ENCODE peak calls at places on chromosomes 16 and 17, in four cellular contexts. U is body of pancreas; B is stimulated activated CD4-positive, alpha-beta T cell treated with anti-CD3 and anti-CD28 coated beads, Interleukin-15, amount 100 ng/mL, for 1 hour; G is NCI-H446. D is an unnamed sample.

GRCh38 chr16:85583491-85584181 is 29.5 kb upstream of the GSE1 start:
- DNase-seq in U (no peak), B (no peak), G (peak; percentile 43), D (peak; percentile 82)

GRCh38 chr17:7903154-7904103 is 12.7 kb downstream of the RNF227 start:
- DNase-seq in U (no peak), B (no peak), G (no peak), D (peak; percentile 75)

GRCh38 chr17:35578195-35578928 is at the start of gene PEX12:
- DNase-seq in U (peak; percentile 90), B (peak; percentile 62), G (peak; percentile 90), D (peak; percentile 90)

GRCh38 chr16:55040366-55041086 is 109.9 kb downstream of the IRX5 start:
- DNase-seq in U (no peak), B (no peak), G (no peak), D (no peak)

GRCh38 chr16:54437921-54438320 is 151.3 kb upstream of the IRX3 start:
- DNase-seq in U (no peak), B (no peak), G (no peak), D (no peak)

GRCh38 chr16:2085669-2086068 is 37.9 kb downstream of the TSC2 start:
- DNase-seq in U (no peak), B (no peak), G (no peak), D (no peak)

GRCh38 chr17:51636291-51636690 is 375.9 kb downstream of the UTP18 start:
- DNase-seq in U (no peak), B (no peak), G (no peak), D (peak; percentile 22)

GRCh38 chr17:10149573-10150399 is 48.6 kb downstream of the GAS7 start:
- DNase-seq in U (no peak), B (no peak), G (no peak), D (no peak)

GRCh38 chr17:64213995-64214507 is 49.0 kb downstream of the TEX2 start:
- DNase-seq in U (no peak), B (no peak), G (peak; percentile 37), D (no peak)

GRCh38 chr16:1265826-1266225 is 10.0 kb downstream of the TPSD1 start:
- DNase-seq in U (no peak), B (no peak), G (no peak), D (no peak)

GRCh38 chr16:86567701-86568571 is 1.3 kb downstream of the FOXC2 start:
- DNase-seq in U (no peak), B (no peak), G (no peak), D (no peak)

GRCh38 chr16:72262711-72263110 is 90.8 kb upstream of the PMFBP1 start:
- DNase-seq in U (no peak), B (no peak), G (no peak), D (no peak)

GRCh38 chr16:29664133-29664912 is 1.3 kb downstream of the SPN start:
- DNase-seq in U (peak; percentile 15), B (no peak), G (no peak), D (no peak)

GRCh38 chr17:79995691-79996090 is 40.0 kb downstream of the TBC1D16 start:
- DNase-seq in U (no peak), B (no peak), G (no peak), D (no peak)

GRCh38 chr16:309476-309875 is 26.5 kb downstream of the PDIA2 start:
- DNase-seq in U (no peak), B (no peak), G (no peak), D (peak; percentile 37)

GRCh38 chr16:5756969-5757368 is 659.4 kb upstream of the EEF2KMT start:
- DNase-seq in U (no peak), B (no peak), G (no peak), D (no peak)

GRCh38 chr16:84995666-84996065 is 15.7 kb downstream of the ZDHHC7 start:
- DNase-seq in U (no peak), B (no peak), G (no peak), D (no peak)

GRCh38 chr16:87198328-87198731 is 118.9 kb downstream of the C16orf95 start:
- DNase-seq in U (no peak), B (no peak), G (no peak), D (peak; percentile 62)